ENCODE peak calls at places on chromosome 17, in ten cellular contexts. L is adrenal gland; C is heart right ventricle; Y is upper lobe of right lung; V is tibial artery; O is CD8-positive, alpha-beta memory T cell; X is SJSA1; R is lung; U is lower lobe of right lung; H is tibial nerve. W is an unnamed sample.

GRCh38 chr17:55549140-55549539 is 37.9 kb upstream of the SMIM36 start:
- DNase-seq in L (no peak), C (no peak), Y (no peak), V (no peak), O (no peak), X (no peak), R (no peak), U (no peak), H (no peak), W (no peak)

GRCh38 chr17:69173118-69173517 is 31.4 kb upstream of the ABCA6 start:
- DNase-seq in L (no peak), C (no peak), Y (no peak), V (no peak), O (no peak), X (no peak), R (no peak), U (no peak), H (no peak), W (no peak)

GRCh38 chr17:76727745-76728456 is 1.3 kb downstream of the METTL23 start:
- DNase-seq in L (no peak), C (no peak), Y (no peak), V (no peak), O (peak; percentile 38), X (no peak), R (no peak), U (no peak), H (no peak), W (no peak)

GRCh38 chr17:77957215-77957868 is 1.2 kb upstream of the TNRC6C start:
- DNase-seq in L (no peak), C (no peak), Y (no peak), V (no peak), O (no peak), X (no peak), R (no peak), U (no peak), H (no peak), W (no peak)

GRCh38 chr17:55286681-55287589 is 22.2 kb downstream of the HLF start:
- DNase-seq in L (no peak), C (no peak), Y (no peak), V (no peak), O (no peak), X (no peak), R (no peak), U (no peak), H (no peak), W (peak; percentile 78)

GRCh38 chr17:10121971-10122707 is 76.3 kb downstream of the GAS7 start:
- DNase-seq in L (no peak), C (no peak), Y (peak; percentile 20), V (peak; percentile 74), O (peak; percentile 30), X (no peak), R (no peak), U (no peak), H (peak; percentile 27), W (no peak)

GRCh38 chr17:2954898-2955445 is 108.4 kb downstream of the OR1D5 start:
- DNase-seq in L (no peak), C (no peak), Y (no peak), V (no peak), O (no peak), X (peak; percentile 84), R (no peak), U (no peak), H (no peak), W (peak; percentile 32)

GRCh38 chr17:8187517-8188407 is 2.2 kb downstream of the BORCS6 start:
- DNase-seq in L (peak; percentile 95), C (peak; percentile 96), Y (peak; percentile 90), V (peak; percentile 96), O (peak; percentile 89), X (peak; percentile 96), R (peak; percentile 93), U (peak; percentile 87), H (peak; percentile 89), W (peak; percentile 95)

DNA sequence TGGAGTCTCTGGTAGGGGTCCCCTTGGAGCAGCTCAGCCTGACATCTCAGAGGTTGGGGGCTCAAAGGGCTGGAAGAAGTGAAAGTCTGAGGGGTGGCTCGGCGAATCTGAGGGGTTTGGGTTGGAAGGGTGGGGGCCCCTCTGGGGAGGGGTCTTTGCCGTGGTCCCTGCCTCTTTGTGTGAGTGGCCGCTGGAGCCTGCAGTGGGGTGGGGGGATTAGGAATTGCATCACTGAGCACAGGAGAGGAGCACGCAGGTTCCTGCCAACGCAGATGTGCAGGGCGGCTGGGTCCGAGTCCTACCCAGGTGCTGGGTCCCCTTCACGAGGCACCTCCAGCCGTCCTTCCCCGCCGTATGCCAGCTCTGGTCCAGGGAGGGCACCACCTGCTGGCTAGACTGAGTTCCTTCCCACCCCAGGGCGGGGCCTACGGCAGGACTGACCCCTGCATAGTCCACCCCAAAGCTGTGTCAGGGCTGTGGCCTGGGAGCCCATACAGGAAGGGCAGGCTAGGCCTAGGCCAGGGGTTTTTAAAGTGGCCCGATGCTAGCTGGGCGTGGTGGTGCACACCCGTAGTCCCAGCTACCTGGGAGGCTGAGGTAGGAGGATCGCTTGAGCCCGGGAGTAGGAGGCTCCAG is 9.9 kb downstream of the FMNL1 start:
- DNase-seq in L (no peak), C (no peak), Y (no peak), V (no peak), O (no peak), X (peak; percentile 58), R (no peak), U (no peak), H (no peak), W (peak; percentile 56)
- H3K4me1 ChIP-seq in L (peaks cover 8% of the 10 kb centered on the region), C (peaks cover 36% of the 10 kb centered on the region), Y (peaks cover 37% of the 10 kb centered on the region), V (no peaks in the 10 kb centered on the region), O (peaks cover 75% of the 10 kb centered on the region), X (no peaks in the 10 kb centered on the region), R (no peaks in the 10 kb centered on the region), U (peaks cover 54% of the 10 kb centered on the region), H (peaks cover 47% of the 10 kb centered on the region), W (peaks cover 71% of the 10 kb centered on the region)

GRCh38 chr17:43832168-43832975 is 574 bp downstream of the MPP3 start:
- DNase-seq in L (peak; percentile 36), C (peak; percentile 40), Y (peak; percentile 82), V (peak; percentile 77), O (no peak), X (peak; percentile 83), R (peak; percentile 52), U (peak; percentile 69), H (no peak), W (peak; percentile 69)

GRCh38 chr17:43834106-43834505 is 1.2 kb upstream of the MPP3 start:
- DNase-seq in L (no peak), C (no peak), Y (no peak), V (no peak), O (no peak), X (no peak), R (no peak), U (no peak), H (peak; percentile 21), W (no peak)

GRCh38 chr17:43831633-43832032 is 1.3 kb downstream of the MPP3 start:
- DNase-seq in L (no peak), C (peak; percentile 70), Y (peak; percentile 83), V (no peak), O (no peak), X (no peak), R (peak; percentile 66), U (peak; percentile 87), H (no peak), W (no peak)

GRCh38 chr17:43830510-43831145 is 2.3 kb downstream of the MPP3 start:
- DNase-seq in L (no peak), C (no peak), Y (no peak), V (no peak), O (no peak), X (no peak), R (no peak), U (no peak), H (no peak), W (no peak)

DNA sequence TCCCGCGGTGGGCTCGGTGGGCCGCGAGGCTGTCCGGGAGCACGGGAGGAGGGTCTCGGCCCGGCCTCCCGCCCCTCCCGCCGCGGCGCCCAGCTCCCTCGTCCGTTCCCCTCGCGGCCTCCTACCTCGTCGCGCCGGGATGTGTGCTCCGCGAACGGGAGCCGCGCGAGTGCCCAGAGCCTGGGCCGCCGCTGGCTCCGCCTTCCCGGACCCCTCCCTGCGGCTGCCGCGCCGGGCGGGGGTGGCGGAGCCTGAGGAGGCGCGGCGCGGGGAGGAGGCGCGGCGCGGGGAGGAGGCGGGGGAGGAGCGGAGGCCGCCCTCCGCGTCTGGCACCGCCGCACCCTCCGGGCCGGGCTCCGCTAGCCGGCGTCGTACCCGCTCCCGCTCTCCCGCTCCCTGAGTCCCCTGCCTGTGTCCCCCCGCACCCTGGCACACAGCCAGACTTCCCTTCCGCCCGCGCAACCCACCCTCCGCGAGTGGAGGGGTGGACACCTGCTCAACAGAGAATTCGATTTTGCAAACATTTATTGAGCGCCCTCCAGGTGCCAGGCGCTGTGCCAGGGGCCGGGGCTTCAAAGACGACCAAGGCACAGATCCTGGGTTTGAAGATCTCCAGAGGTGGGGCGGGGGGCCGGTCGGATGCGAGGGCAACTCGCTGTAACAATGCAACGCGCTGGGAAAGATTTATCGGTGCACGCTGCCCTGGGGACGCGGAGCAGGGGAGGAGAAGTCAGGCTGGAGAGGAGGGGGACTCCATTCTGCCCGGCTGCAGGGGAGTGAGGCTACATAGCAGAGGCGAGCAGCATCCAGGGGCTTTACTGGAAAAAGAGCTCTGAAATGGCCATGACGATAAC is at the start of gene MPP3:
- DNase-seq in L (no peak), C (peak; percentile 58), Y (peak; percentile 85), V (peak; percentile 83), O (peak; percentile 40), X (peak; percentile 73), R (peak; percentile 38), U (peak; percentile 78), H (peak; percentile 33), W (peak; percentile 78)
- H3K4me3 ChIP-seq in L (no peak within 1 kb of the TSS), C (peak within 1 kb of the TSS; percentile 81), Y (peak within 1 kb of the TSS; percentile 64), V (peak within 1 kb of the TSS; percentile 66), O (peak within 1 kb of the TSS; percentile 56), X (peak within 1 kb of the TSS; percentile 66), R (peak within 1 kb of the TSS; percentile 66), U (peak within 1 kb of the TSS; percentile 71), H (peak within 1 kb of the TSS; percentile 66), W (peak within 1 kb of the TSS; percentile 66)

GRCh38 chr17:75433223-75433622 is 23.2 kb upstream of the TMEM94 start:
- DNase-seq in L (no peak), C (no peak), Y (no peak), V (no peak), O (no peak), X (no peak), R (no peak), U (no peak), H (no peak), W (no peak)
- H3K4me1 ChIP-seq in L (no peaks in the 10 kb centered on the region), C (no peaks in the 10 kb centered on the region), Y (no peaks in the 10 kb centered on the region), V (peaks cover 13% of the 10 kb centered on the region), O (peaks cover 16% of the 10 kb centered on the region), X (peaks cover 62% of the 10 kb centered on the region), R (no peaks in the 10 kb centered on the region), U (peaks cover 23% of the 10 kb centered on the region), H (peaks cover 33% of the 10 kb centered on the region), W (peaks cover 6% of the 10 kb centered on the region)

DNA sequence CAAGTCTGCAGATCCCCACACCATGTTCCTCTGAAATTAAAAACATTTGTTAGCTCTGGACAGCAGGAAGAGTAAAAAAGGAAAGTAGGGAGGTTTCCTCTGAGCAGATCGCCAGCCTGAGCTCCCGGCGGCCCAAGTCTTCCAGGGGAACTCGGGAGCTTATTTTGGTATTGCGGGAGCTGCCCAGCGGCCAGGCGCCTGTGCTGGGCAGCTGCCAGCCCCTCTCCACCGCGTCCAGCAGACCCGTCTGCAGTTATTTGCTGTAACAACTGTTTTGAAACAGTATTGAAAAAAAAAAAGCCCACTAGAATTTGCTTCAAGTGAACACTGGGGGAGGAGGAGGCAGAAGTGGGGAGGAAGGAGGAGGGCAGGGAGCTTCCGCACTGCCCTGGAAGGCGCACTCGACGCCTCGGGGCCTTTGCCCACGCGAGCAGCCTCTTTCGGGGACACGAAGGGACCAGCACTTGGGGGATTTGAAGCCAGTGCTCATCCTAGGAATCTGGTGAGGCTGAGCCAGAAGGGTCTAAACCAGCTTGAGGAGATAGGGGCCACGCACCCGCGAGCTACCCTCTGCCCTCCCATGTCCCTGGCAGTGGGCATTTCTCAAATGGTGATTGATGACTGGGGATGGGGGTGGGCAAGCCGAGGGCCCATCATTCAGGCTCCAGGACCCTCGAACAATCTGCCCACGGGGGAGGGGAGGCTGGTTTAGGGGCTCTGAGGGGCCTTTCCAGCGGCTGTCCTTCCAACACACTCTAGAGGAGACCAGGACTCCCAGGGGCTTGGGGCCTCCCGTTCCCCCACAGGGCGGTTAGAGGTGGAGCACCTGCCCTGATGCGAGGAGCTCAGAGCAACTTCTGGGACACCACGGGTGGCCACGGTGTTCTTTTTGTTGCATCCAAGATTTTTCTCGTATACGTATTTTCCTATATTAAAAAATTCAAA is 3.0 kb upstream of the BAHCC1 start:
- DNase-seq in L (no peak), C (no peak), Y (peak; percentile 84), V (peak; percentile 92), O (no peak), X (no peak), R (no peak), U (peak; percentile 72), H (no peak), W (no peak)
- H3K4me3 ChIP-seq in L (no peak overlapping the region), C (peak overlapping the region; percentile 94), Y (peak overlapping the region; percentile 74), V (peak overlapping the region; percentile 92), O (no peak overlapping the region), X (peak overlapping the region; percentile 60), R (peak overlapping the region; percentile 2), U (peak overlapping the region; percentile 74), H (peak overlapping the region; percentile 69), W (peak overlapping the region; percentile 84)

W was measured in stomach.